ENCODE peak calls at places on chromosomes 7 and 10, in four cellular contexts. U is mesendoderm, Y is psoas muscle, S is osteoblast. F is an unnamed sample.

GRCh38 chr10:11262210-11263038 is 244.8 kb downstream of the CELF2 start:
- DNase-seq in Y (no peak), S (no peak), U (no peak), F (no peak)

GRCh38 chr7:157397751-157398691 is 61.2 kb downstream of the DNAJB6 start:
- DNase-seq in Y (peak; percentile 87), S (peak; percentile 92), U (peak; percentile 81), F (peak; percentile 62)

GRCh38 chr10:91210435-91210834 is 10.0 kb upstream of the PCGF5 start:
- DNase-seq in Y (no peak), S (no peak), U (no peak), F (no peak)

GRCh38 chr10:123666318-123667291 is at the start of gene GPR26:
- DNase-seq in Y (no peak), S (no peak), U (peak; percentile 56), F (no peak)

GRCh38 chr7:74454059-74454947 is 597 bp downstream of the GTF2IRD1 start:
- DNase-seq in Y (peak; percentile 81), U (no peak), S (peak; percentile 86), F (peak; percentile 39)

GRCh38 chr7:55065079-55065478 is 46.3 kb downstream of the EGFR start:
- DNase-seq in U (peak; percentile 63), S (peak; percentile 81), Y (peak; percentile 80), F (no peak)

GRCh38 chr10:25457552-25457951 is 282.8 kb downstream of the GPR158 start:
- DNase-seq in Y (no peak), S (no peak), U (peak; percentile 8), F (no peak)

GRCh38 chr7:40747856-40748255 is 613.1 kb downstream of the SUGCT start:
- DNase-seq in Y (no peak), S (no peak), U (peak; percentile 85), F (no peak)

GRCh38 chr7:116859323-116859722 is 3.1 kb upstream of the CAPZA2 start:
- DNase-seq in U (no peak), S (peak; percentile 77), Y (no peak), F (no peak)

GRCh38 chr10:49500420-49500819 is 38.5 kb downstream of the ERCC6 start:
- DNase-seq in U (peak; percentile 64), S (no peak), Y (no peak), F (no peak)

GRCh38 chr10:22314852-22315251 is 1.3 kb upstream of the COMMD3 start:
- DNase-seq in Y (no peak), S (no peak), U (no peak), F (no peak)

GRCh38 chr7:66602159-66602558 is 26.5 kb upstream of the KCTD7 start:
- DNase-seq in S (no peak), Y (no peak), U (no peak), F (no peak)

GRCh38 chr7:159142204-159142603 is 2.5 kb downstream of the VIPR2 start:
- DNase-seq in Y (no peak), U (peak; percentile 68), S (no peak), F (no peak)

GRCh38 chr7:80307251-80307856 is 172.7 kb downstream of the GNAI1 start:
- DNase-seq in U (no peak), S (peak; percentile 25), Y (no peak), F (no peak)

GRCh38 chr10:4546500-4546899 is 279.5 kb upstream of the AKR1E2 start:
- DNase-seq in Y (no peak), U (no peak), S (no peak), F (no peak)

GRCh38 chr7:84372155-84372621 is 177.6 kb upstream of the SEMA3A start:
- DNase-seq in S (peak; percentile 58), U (no peak), Y (no peak), F (no peak)

GRCh38 chr10:49076741-49077521 is 38.4 kb downstream of the VSTM4 start:
- DNase-seq in U (no peak), Y (no peak), S (no peak), F (peak; percentile 1)

GRCh38 chr10:34866848-34867247 is 51.8 kb upstream of the PARD3 start:
- DNase-seq in U (peak; percentile 46), Y (no peak), S (no peak), F (no peak)

GRCh38 chr7:82284936-82285519 is 158.5 kb downstream of the CACNA2D1 start:
- DNase-seq in S (no peak), Y (no peak), U (peak; percentile 92), F (no peak)

GRCh38 chr7:12458520-12459131 is 55.0 kb upstream of the VWDE start:
- DNase-seq in S (peak; percentile 82), Y (no peak), U (peak; percentile 45), F (no peak)

GRCh38 chr7:142759433-142759832 is 10.2 kb downstream of the PRSS1 start:
- DNase-seq in S (peak; percentile 11), Y (no peak), U (no peak), F (no peak)

GRCh38 chr7:41885078-41885477 is 182.2 kb upstream of the INHBA start:
- DNase-seq in U (no peak), S (peak; percentile 38), Y (no peak), F (no peak)

GRCh38 chr7:90669492-90669891 is 73.4 kb downstream of the CDK14 start:
- DNase-seq in U (no peak), S (no peak), Y (no peak), F (no peak)

GRCh38 chr7:148815612-148816011 is 68.5 kb downstream of the EZH2 start:
- DNase-seq in U (no peak), Y (no peak), S (no peak), F (no peak)

GRCh38 chr7:42902361-42902760 is 9.5 kb downstream of the C7orf25 start:
- DNase-seq in Y (no peak), S (no peak), U (no peak), F (no peak)

GRCh38 chr10:114172776-114173555 is 1.0 kb downstream of the CCDC186 start:
- DNase-seq in U (no peak), Y (no peak), S (peak; percentile 15), F (no peak)

GRCh38 chr10:29828440-29828894 is 193.7 kb upstream of the SVIL start:
- DNase-seq in S (no peak), Y (no peak), U (no peak), F (no peak)

GRCh38 chr7:30327813-30328212 is 43.4 kb downstream of the ZNRF2 start:
- DNase-seq in U (no peak), Y (no peak), S (no peak), F (no peak)

GRCh38 chr7:86058649-86059048 is 585.1 kb upstream of the GRM3 start:
- DNase-seq in Y (no peak), S (no peak), U (no peak), F (no peak)

GRCh38 chr7:23055582-23056178 is 41.8 kb upstream of the HYCC1 start:
- DNase-seq in Y (no peak), S (peak; percentile 32), U (peak; percentile 73), F (peak; percentile 48)

GRCh38 chr7:70568674-70569334 is 563.1 kb upstream of the GALNT17 start:
- DNase-seq in Y (peak; percentile 68), U (no peak), S (no peak), F (peak; percentile 31)
- H3K4me1 ChIP-seq in Y (peaks cover 20% of the 10 kb centered on the region), U (no peaks in the 10 kb centered on the region), S (no peaks in the 10 kb centered on the region), F (no peaks in the 10 kb centered on the region)

GRCh38 chr10:14543048-14543903 is 212.6 kb upstream of the FRMD4A start:
- DNase-seq in U (peak; percentile 21), Y (no peak), S (peak; percentile 46), F (peak; percentile 37)

GRCh38 chr10:14540611-14541010 is 209.9 kb upstream of the FRMD4A start:
- DNase-seq in S (no peak), U (no peak), Y (no peak), F (no peak)

GRCh38 chr10:14536269-14536903 is 205.7 kb upstream of the FRMD4A start:
- DNase-seq in Y (no peak), S (peak; percentile 41), U (no peak), F (no peak)

GRCh38 chr10:14541379-14541778 is 210.7 kb upstream of the FRMD4A start:
- DNase-seq in Y (no peak), S (no peak), U (no peak), F (no peak)

DNA sequence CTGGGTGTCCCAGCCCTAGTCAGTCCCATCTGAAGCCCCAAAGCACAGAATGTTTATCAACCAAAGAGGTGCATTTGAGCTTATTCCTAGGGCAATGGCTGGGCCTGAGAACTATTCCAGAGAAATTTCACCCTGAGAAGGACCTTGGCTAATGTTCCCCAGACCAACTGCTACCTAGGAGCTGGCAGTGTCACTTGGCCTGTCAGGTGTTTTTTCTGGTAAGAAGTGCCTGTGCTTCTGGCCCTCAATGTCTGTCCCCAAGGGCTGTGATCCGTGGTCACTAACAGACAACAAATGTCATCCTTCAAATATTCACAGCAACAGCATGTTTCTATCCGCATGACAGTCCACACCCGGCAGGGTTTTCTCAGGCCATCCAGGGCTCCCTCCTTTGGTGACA is 209.3 kb upstream of the FRMD4A start:
- DNase-seq in U (peak; percentile 27), Y (no peak), S (no peak), F (no peak)
- H3K4me1 ChIP-seq in U (no peaks in the 10 kb centered on the region), Y (no peaks in the 10 kb centered on the region), S (peaks cover 11% of the 10 kb centered on the region), F (peaks cover 12% of the 10 kb centered on the region)

GRCh38 chr7:151726875-151727578 is 149.9 kb downstream of the PRKAG2 start:
- DNase-seq in Y (no peak), U (no peak), S (peak; percentile 62), F (no peak)

GRCh38 chr7:151728746-151729145 is 148.2 kb downstream of the PRKAG2 start:
- DNase-seq in Y (no peak), S (peak; percentile 22), U (no peak), F (no peak)

GRCh38 chr7:151729521-151729921 is 147.4 kb downstream of the PRKAG2 start:
- DNase-seq in U (no peak), Y (no peak), S (no peak), F (no peak)

GRCh38 chr7:151727579-151728285 is 149.2 kb downstream of the PRKAG2 start:
- DNase-seq in U (peak; percentile 90), Y (peak; percentile 89), S (peak; percentile 100), F (peak; percentile 53)

GRCh38 chr7:151728286-151728660 is 148.6 kb downstream of the PRKAG2 start:
- DNase-seq in Y (no peak), U (no peak), S (no peak), F (no peak)
- H3K4me1 ChIP-seq in Y (peaks cover 19% of the 10 kb centered on the region), U (no peaks in the 10 kb centered on the region), S (peaks cover 11% of the 10 kb centered on the region), F (peaks cover 13% of the 10 kb centered on the region)

GRCh38 chr10:96880575-96880974 is 48.5 kb downstream of the LCOR start:
- DNase-seq in U (no peak), Y (no peak), S (peak; percentile 50), F (no peak)
- H3K4me1 ChIP-seq in U (no peaks in the 10 kb centered on the region), Y (peaks cover 29% of the 10 kb centered on the region), S (peaks cover 5% of the 10 kb centered on the region), F (peaks cover 27% of the 10 kb centered on the region)

GRCh38 chr10:89348458-89348857 is 20.7 kb downstream of the IFIT3 start:
- DNase-seq in Y (no peak), S (no peak), U (peak; percentile 61), F (no peak)
- H3K4me1 ChIP-seq in Y (peaks cover 46% of the 10 kb centered on the region), S (peaks cover 48% of the 10 kb centered on the region), U (peaks cover 18% of the 10 kb centered on the region), F (peaks cover 65% of the 10 kb centered on the region)

F was measured in heart right ventricle.